ENCODE peak calls at places on chromosomes 3 and 15, in eight cellular contexts. Y is lower leg skin, N is left lung, P is dorsolateral prefrontal cortex, U is AG10803, O is H9, B is right lobe of liver, S is GM20000. M is an unnamed sample.
A peak's percentile ranks its signal among the peaks of the same experiment; 100 is the strongest.

GRCh38 chr3:42545284-42545900 is 36.4 kb downstream of the SEC22C start:
- DNase-seq in S (no peak), B (no peak), P (no peak), O (no peak), U (no peak), N (no peak), Y (no peak), M (no peak)

GRCh38 chr3:172039352-172040077 is at the start of gene FNDC3B:
- DNase-seq in N (peak; percentile 95), P (peak; percentile 98), S (peak; percentile 93), B (peak; percentile 92), Y (peak; percentile 95), O (peak; percentile 96), U (peak; percentile 97), M (peak; percentile 92)

GRCh38 chr3:139653582-139653981 is 24.2 kb downstream of the NMNAT3 start:
- DNase-seq in O (no peak), S (no peak), B (no peak), N (no peak), U (no peak), Y (peak; percentile 66), P (no peak), M (no peak)

GRCh38 chr3:136667081-136667480 is 85.1 kb downstream of the STAG1 start:
- DNase-seq in B (no peak), P (no peak), S (no peak), Y (no peak), O (no peak), N (no peak), U (no peak), M (no peak)

GRCh38 chr15:78003539-78004008 is 73.9 kb downstream of the TBC1D2B start:
- DNase-seq in U (no peak), N (no peak), Y (no peak), P (no peak), B (peak; percentile 37), S (no peak), O (peak; percentile 36), M (no peak)

GRCh38 chr15:49435201-49435600 is 12.2 kb downstream of the FGF7 start:
- DNase-seq in B (no peak), N (no peak), S (no peak), O (no peak), Y (no peak), U (peak; percentile 32), P (no peak), M (no peak)

GRCh38 chr3:127903596-127903995 is 11.4 kb upstream of the KBTBD12 start:
- DNase-seq in N (no peak), B (no peak), S (no peak), P (no peak), U (no peak), O (no peak), Y (no peak), M (no peak)

GRCh38 chr3:102676424-102676823 is 241.6 kb downstream of the ZPLD1 start:
- DNase-seq in U (no peak), Y (no peak), N (no peak), S (no peak), O (no peak), P (no peak), B (no peak), M (no peak)

GRCh38 chr3:51675201-51675611 is 4.2 kb downstream of the TEX264 start:
- DNase-seq in U (peak; percentile 65), B (no peak), P (no peak), N (no peak), O (no peak), S (no peak), Y (no peak), M (no peak)

GRCh38 chr3:126053513-126053912 is 30.4 kb downstream of the SLC41A3 start:
- DNase-seq in U (no peak), S (no peak), N (no peak), P (no peak), B (no peak), Y (no peak), O (no peak), M (no peak)

GRCh38 chr3:115336836-115337235 is 189.7 kb upstream of the ZBTB20 start:
- DNase-seq in S (no peak), P (no peak), B (no peak), Y (no peak), N (no peak), O (no peak), U (no peak), M (no peak)

DNA sequence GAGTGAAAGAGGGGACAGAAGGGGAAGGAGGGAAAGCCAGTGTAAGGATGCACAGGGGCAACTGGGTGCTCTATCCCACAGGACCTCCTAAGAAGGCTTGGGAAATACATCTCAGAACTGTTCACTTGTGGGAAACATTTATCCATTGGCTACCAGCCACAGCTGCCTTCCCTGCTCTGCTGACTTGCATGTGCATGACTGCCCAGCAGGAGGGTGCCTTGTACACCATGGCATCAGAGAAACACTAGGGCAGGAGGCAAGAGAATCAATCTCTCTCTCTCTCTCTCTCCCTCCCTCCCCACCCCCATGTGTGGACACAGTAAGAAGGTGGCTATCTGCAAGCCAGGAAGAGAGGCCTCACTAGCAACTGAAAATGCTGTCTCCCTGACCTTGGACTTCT is 62.9 kb upstream of the ZBTB38 start:
- DNase-seq in B (no peak), O (no peak), P (no peak), Y (no peak), U (peak; percentile 76), N (no peak), S (no peak), M (no peak)
- TF ChIP-seq CTCF in B (no peak), O (no peak), P (no peak), Y (no peak), U (peak; percentile 49), N (no peak), S (no peak), M (no peak)

DNA sequence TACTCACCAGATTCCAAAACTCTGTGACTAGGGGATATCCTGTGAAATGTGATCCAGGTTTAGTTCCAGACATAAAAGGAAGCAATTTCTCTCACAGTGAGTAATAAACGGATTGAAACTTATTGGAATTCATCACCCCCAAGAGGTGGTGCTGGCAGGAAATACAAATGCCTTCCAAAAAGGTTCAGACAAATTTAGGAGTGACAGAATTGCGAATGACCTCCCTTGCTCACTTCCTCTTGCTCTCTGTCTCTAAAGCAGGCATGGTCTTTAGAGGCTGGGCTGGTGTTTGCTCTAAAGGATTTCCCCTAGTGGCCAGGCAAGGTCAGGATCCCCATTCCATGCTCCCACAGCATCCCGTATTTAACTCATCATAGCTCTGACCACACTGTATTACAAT is 449.4 kb upstream of the PPP2R3A start:
- DNase-seq in B (no peak), N (no peak), Y (no peak), U (peak; percentile 45), P (no peak), S (no peak), O (peak; percentile 75), M (no peak)
- TF ChIP-seq CTCF in B (no peak), N (no peak), Y (no peak), U (peak; percentile 52), P (no peak), S (no peak), O (peak; percentile 77), M (no peak)

DNA sequence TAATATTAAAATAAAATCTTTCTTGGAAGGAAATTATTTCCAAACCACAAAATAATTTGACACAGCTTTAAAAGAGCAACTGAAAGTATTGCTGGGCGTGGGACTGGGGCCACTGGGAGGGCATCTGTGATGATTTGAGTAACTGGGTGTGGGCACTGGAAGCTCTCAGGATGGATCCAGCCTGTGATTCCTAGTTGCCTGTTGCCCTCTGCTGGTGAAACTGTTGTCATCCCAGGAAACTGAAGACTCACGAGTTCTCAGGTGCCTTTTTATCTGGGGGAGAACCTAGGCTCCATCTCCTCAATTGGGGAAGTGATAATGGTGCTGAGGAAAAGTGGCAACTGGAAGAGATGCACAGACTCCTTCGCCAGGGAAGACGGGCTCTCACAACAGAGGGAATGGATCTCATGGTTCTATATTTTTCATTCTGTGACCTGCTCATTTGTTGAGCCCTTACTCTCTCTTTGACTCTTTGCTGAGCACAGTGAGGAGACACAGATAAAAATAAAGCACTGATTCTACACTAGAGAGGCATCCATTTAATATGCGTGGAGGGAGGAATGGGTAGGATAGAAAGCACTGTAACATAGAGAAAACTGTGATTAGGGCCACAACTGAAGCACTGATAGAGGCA is 61.6 kb downstream of the TPRG1 start:
- DNase-seq in B (peak; percentile 19), U (peak; percentile 69), O (peak; percentile 69), P (peak; percentile 65), N (no peak), Y (peak; percentile 63), S (peak; percentile 6), M (no peak)
- TF ChIP-seq CTCF in B (peak; percentile 60), U (peak; percentile 85), O (peak; percentile 79), P (peak; percentile 70), N (peak; percentile 49), Y (no peak), S (peak; percentile 6), M (no peak)

DNA sequence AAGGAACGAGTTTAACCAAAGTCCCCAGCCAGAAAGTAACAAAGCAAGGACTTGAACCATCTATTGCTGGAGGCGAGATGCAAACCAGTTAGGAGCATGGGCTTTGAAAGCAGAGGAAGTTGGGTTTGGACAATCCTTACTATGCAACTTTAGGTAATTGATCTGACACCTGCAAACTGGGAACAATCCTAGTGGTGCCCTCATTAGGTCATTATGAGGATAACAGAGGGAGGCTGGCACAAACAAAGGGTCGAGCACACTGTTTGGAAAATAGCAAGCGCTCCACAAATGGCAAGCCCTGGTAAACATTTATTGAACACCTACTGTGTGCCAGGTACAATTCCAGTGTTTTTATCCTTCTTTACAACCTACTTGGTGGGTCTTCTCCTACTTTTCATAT is 45.6 kb downstream of the WNT5A start:
- DNase-seq in Y (no peak), P (no peak), U (no peak), N (no peak), S (no peak), B (no peak), O (no peak), M (no peak)
- TF ChIP-seq CTCF in Y (no peak), P (no peak), U (no peak), N (no peak), S (no peak), B (no peak), O (peak; percentile 44), M (no peak)

GRCh38 chr3:20930034-20930433 is 744.0 kb upstream of the SGO1 start:
- DNase-seq in Y (no peak), U (peak; percentile 27), B (no peak), P (no peak), O (peak; percentile 34), S (no peak), N (no peak), M (no peak)
- TF ChIP-seq CTCF in Y (no peak), U (peak; percentile 59), B (peak; percentile 71), P (peak; percentile 32), O (peak; percentile 78), S (no peak), N (no peak), M (no peak)

GRCh38 chr3:185937689-185938374 is at the start of gene TRA2B:
- DNase-seq in O (peak; percentile 99), N (peak; percentile 100), Y (peak; percentile 99), U (peak; percentile 97), S (peak; percentile 95), B (peak; percentile 99), P (peak; percentile 99), M (peak; percentile 100)
- TF ChIP-seq CTCF in O (peak; percentile 43), N (no peak), Y (no peak), U (peak; percentile 29), S (no peak), B (peak; percentile 39), P (peak; percentile 45), M (peak; percentile 44)

GRCh38 chr3:152892446-152892845 is 57.5 kb downstream of the P2RY1 start:
- DNase-seq in U (no peak), B (no peak), P (no peak), N (no peak), Y (no peak), O (no peak), S (no peak), M (no peak)
- TF ChIP-seq CTCF in U (no peak), B (no peak), P (no peak), N (no peak), Y (no peak), O (no peak), S (no peak), M (no peak)

GRCh38 chr3:155978324-155978723 is 107.9 kb downstream of the GMPS start:
- DNase-seq in Y (no peak), B (no peak), O (no peak), S (no peak), N (no peak), P (no peak), U (no peak), M (no peak)
- TF ChIP-seq CTCF in Y (no peak), B (peak; percentile 26), O (peak; percentile 65), S (no peak), N (no peak), P (peak; percentile 45), U (peak; percentile 43), M (no peak)

M was measured in CD14-positive monocyte.